ENCODE peak calls at places on chromosomes 5 and 9, in five cellular contexts. R is NB4, T is kidney, A is B cell, I is right atrium auricular region. V is an unnamed sample.
A peak's percentile ranks its signal among the peaks of the same experiment; 100 is the strongest.

GRCh38 chr5:61330341-61330878 is 1.6 kb upstream of the ZSWIM6 start:
- DNase-seq in R (peak; percentile 51), T (peak; percentile 78), A (no peak), I (no peak), V (peak; percentile 15)

GRCh38 chr9:84383178-84383577 is 42.6 kb upstream of the SLC28A3 start:
- DNase-seq in R (no peak), T (no peak), A (no peak), I (no peak), V (no peak)

GRCh38 chr9:93865245-93865644 is 89.9 kb downstream of the BARX1 start:
- DNase-seq in R (no peak), T (no peak), A (no peak), I (no peak), V (no peak)

GRCh38 chr9:116101516-116101915 is 52.1 kb upstream of the PAPPA start:
- DNase-seq in R (no peak), T (no peak), A (no peak), I (no peak), V (no peak)

GRCh38 chr5:135631356-135631755 is 52.6 kb upstream of the CXCL14 start:
- DNase-seq in R (no peak), T (no peak), A (no peak), I (no peak), V (no peak)

GRCh38 chr9:121989010-121989409 is 104.1 kb downstream of the TTLL11 start:
- DNase-seq in R (no peak), T (no peak), A (no peak), I (peak; percentile 53), V (no peak)

GRCh38 chr5:43785198-43785597 is 182.2 kb downstream of the NNT start:
- DNase-seq in R (no peak), T (no peak), A (no peak), I (no peak), V (no peak)

GRCh38 chr5:83564069-83564749 is 92.7 kb downstream of the VCAN start:
- DNase-seq in R (peak; percentile 48), T (no peak), A (peak; percentile 23), I (no peak), V (no peak)

GRCh38 chr5:71887680-71888079 is 168.6 kb downstream of the CARTPT start:
- DNase-seq in R (peak; percentile 65), T (no peak), A (peak; percentile 49), I (no peak), V (no peak)

GRCh38 chr9:131677051-131677444 is 62.8 kb downstream of the RAPGEF1 start:
- DNase-seq in R (no peak), T (no peak), A (no peak), I (peak; percentile 32), V (no peak)

GRCh38 chr5:14659821-14660607 is 4.5 kb upstream of the OTULIN start:
- DNase-seq in R (no peak), T (no peak), A (no peak), I (no peak), V (no peak)

GRCh38 chr5:102627311-102627710 is 127.8 kb upstream of the PAM start:
- DNase-seq in R (no peak), T (no peak), A (no peak), I (no peak), V (no peak)

GRCh38 chr5:14148890-14149671 is 5.9 kb downstream of the TRIO start:
- DNase-seq in R (no peak), T (no peak), A (no peak), I (peak; percentile 50), V (no peak)

GRCh38 chr9:5815421-5815820 is 17.5 kb downstream of the ERMP1 start:
- DNase-seq in R (no peak), T (no peak), A (no peak), I (no peak), V (no peak)

GRCh38 chr5:179879690-179880010 is 21.0 kb upstream of the MRNIP start:
- DNase-seq in R (no peak), T (no peak), A (no peak), I (no peak), V (no peak)

GRCh38 chr5:168186289-168187074 is 105.0 kb upstream of the WWC1 start:
- DNase-seq in R (no peak), T (no peak), A (no peak), I (no peak), V (no peak)

GRCh38 chr9:21558627-21559401 is 76.7 kb upstream of the IFNE start:
- DNase-seq in R (no peak), T (peak; percentile 37), A (peak; percentile 2), I (no peak), V (peak; percentile 27)

GRCh38 chr9:104293877-104294276 is 199.8 kb downstream of the SMC2 start:
- DNase-seq in R (no peak), T (no peak), A (no peak), I (no peak), V (no peak)

GRCh38 chr9:16475996-16476395 is 394.5 kb downstream of the BNC2 start:
- DNase-seq in R (no peak), T (no peak), A (no peak), I (no peak), V (no peak)

GRCh38 chr9:19030899-19031298 is 2.1 kb downstream of the SAXO1 start:
- DNase-seq in R (no peak), T (no peak), A (no peak), I (no peak), V (no peak)

GRCh38 chr9:5186416-5187169 is 1.2 kb upstream of the INSL6 start:
- DNase-seq in R (peak; percentile 76), T (no peak), A (peak; percentile 71), I (peak; percentile 64), V (peak; percentile 76)

GRCh38 chr5:16661713-16662112 is 44.9 kb upstream of the RETREG1 start:
- DNase-seq in R (no peak), T (no peak), A (no peak), I (no peak), V (no peak)

GRCh38 chr5:120848883-120849282 is 384.8 kb downstream of the PRR16 start:
- DNase-seq in R (no peak), T (no peak), A (no peak), I (no peak), V (no peak)

GRCh38 chr9:86772289-86772982 is 174.9 kb downstream of the GAS1 start:
- DNase-seq in R (no peak), T (no peak), A (no peak), I (no peak), V (no peak)

GRCh38 chr5:67094476-67095300 is 101.9 kb downstream of the CD180 start:
- DNase-seq in R (no peak), T (peak; percentile 58), A (no peak), I (no peak), V (no peak)

GRCh38 chr5:31537856-31538255 is 5.8 kb downstream of the C5orf22 start:
- DNase-seq in R (no peak), T (no peak), A (no peak), I (no peak), V (no peak)

GRCh38 chr9:94826644-94827410 is 100.3 kb downstream of the AOPEP start:
- DNase-seq in R (no peak), T (no peak), A (no peak), I (no peak), V (no peak)

GRCh38 chr9:123657921-123658320 is 272.0 kb downstream of the DENND1A start:
- DNase-seq in R (no peak), T (no peak), A (no peak), I (no peak), V (no peak)

GRCh38 chr5:92505145-92505544 is 1075.9 kb downstream of the NR2F1-AS1 start:
- DNase-seq in R (no peak), T (no peak), A (no peak), I (no peak), V (no peak)

GRCh38 chr5:160479926-160480325 is 58.3 kb downstream of the PTTG1 start:
- DNase-seq in R (no peak), T (no peak), A (no peak), I (no peak), V (no peak)

DNA sequence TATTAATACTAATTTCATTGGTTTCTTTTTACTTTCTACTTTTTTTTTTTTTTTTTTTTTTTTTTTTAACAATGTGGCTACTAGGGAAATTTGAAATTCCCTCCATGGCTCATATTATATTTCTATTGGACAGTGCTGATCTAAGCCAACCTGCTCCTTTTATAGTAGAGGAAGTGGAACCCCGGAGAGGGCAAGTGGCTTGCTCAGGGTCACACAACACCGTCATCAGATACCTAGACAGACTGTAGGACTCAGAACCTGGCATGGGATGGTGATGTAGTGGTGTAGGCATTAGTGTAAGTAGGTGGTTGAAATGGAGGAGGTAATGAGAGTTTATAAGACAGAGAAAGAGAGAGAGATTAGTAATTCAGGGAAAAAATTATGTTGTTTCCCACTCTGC is 10.8 kb downstream of the ZNF618 start:
- DNase-seq in R (no peak), T (no peak), A (peak; percentile 17), I (no peak), V (no peak)
- TF ChIP-seq CTCF in R (no peak), T (no peak), A (no peak), I (no peak), V (no peak)

DNA sequence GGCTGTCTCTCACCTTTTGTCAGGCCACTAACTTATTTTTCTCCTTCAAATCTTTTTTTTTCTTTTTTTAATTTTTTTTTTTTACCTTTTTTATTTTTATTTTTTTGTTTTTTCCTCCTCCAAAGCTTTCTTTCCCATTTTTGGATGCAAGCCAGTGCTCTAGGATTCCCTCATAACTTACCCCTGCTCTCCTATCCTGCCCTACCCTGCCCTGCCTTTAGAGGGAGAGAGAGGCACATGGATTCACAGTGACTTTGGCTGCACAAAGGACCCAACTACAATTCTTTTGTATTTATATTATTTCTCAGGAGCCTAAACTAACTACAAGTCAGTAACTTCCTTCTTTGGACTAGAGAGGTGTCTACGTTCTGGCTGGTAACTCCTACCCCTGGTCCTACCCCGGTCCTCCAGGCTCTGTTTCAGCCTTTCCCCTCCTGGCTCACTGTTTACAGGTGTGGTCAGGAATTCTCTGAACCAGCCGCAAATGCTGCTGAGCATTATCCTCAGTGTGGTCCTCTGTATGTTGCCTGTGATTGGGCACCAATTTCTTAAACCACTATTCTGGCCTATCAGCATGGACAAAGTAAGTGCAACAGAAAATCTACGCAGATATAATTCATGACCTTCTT is 8.4 kb upstream of the RUSC2 start:
- DNase-seq in R (peak; percentile 67), T (no peak), A (peak; percentile 21), I (no peak), V (peak; percentile 58)
- TF ChIP-seq CTCF in R (peak; percentile 95), T (peak; percentile 64), A (peak; percentile 56), I (peak; percentile 73), V (peak; percentile 66)

DNA sequence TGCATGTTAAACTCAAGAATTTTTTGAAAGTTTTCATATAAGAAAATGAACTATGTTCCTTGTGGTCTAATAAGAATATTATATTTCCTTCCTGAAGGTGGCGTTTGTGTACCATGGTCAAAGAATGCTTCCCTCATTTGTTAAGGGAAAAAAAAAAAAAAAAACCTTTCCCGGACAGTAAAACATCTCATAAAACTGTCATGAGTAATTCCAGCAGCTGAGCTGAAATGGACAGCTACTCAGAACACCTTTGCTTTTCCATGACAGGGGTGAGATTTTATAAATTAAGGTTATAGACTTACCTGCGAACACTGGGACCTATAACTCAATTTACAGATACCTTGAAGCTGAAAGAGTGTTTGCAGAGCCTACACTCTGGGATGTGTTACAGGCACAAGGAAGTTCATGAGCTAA is 113.2 kb upstream of the RANBP3L start:
- DNase-seq in R (peak; percentile 69), T (no peak), A (no peak), I (no peak), V (no peak)
- TF ChIP-seq CTCF in R (no peak), T (peak; percentile 49), A (no peak), I (peak; percentile 69), V (no peak)

DNA sequence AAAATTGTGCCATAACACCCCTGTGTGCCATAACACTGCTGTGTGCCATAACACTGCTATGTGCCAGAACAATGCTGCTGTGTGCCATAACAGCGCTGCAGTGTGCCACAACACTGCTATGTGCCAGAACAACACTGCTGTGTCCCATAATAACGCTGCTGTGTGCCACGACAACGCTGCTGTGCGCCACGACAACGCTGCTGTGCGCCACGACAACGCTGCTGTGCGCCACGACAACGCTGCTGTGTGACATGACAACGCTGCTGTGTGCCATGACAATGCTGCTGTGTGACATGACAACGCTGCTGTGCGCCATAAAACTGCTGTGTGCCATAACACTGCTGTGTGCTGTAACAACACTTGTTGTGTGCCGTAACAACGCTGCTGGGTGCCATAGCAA is 25.9 kb downstream of the CFAP90 start:
- DNase-seq in R (no peak), T (no peak), A (no peak), I (no peak), V (no peak)
- TF ChIP-seq CTCF in R (no peak), T (no peak), A (no peak), I (no peak), V (no peak)

V was measured in activated CD8-positive, alpha-beta T cell treated with anti-CD3 and anti-CD28 coated beads for 36 hours.